ENCODE peak calls at places on chromosome X, in ten cellular contexts. One of them, this sample, is unnamed.
A peak's percentile ranks its signal among the peaks of the same experiment; 100 is the strongest.

GRCh38 chrX:15564981-15565579 is 35.7 kb downstream of the ACE2 start:
- DNase-seq in GM20000: peak; percentile 11
- DNase-seq in NCI-H774: peak; percentile 35
- DNase-seq in GM12892: no peak
- DNase-seq in stimulated activated naive B cell treated with anti-CD40 and anti-IgM and Interleukin-4, amounts not matched to agents 10 μg/mL and 1 μg/mL and 100 μg/mL, for 72 hours: peak; percentile 9
- DNase-seq in left cardiac atrium: peak; percentile 76
- DNase-seq in iPS-NIHi11: peak; percentile 15
- DNase-seq in left lung: peak; percentile 29
- DNase-seq in fibroblast of the aortic adventitia: peak; percentile 84
- DNase-seq in GM23248: peak; percentile 66
- DNase-seq in this sample: peak; percentile 47

GRCh38 chrX:69508610-69509009 is 4.5 kb downstream of the NALF2 start:
- DNase-seq in GM20000: no peak
- DNase-seq in NCI-H774: no peak
- DNase-seq in GM12892: no peak
- DNase-seq in stimulated activated naive B cell treated with anti-CD40 and anti-IgM and Interleukin-4, amounts not matched to agents 10 μg/mL and 1 μg/mL and 100 μg/mL, for 72 hours: no peak
- DNase-seq in left cardiac atrium: no peak
- DNase-seq in iPS-NIHi11: no peak
- DNase-seq in left lung: no peak
- DNase-seq in fibroblast of the aortic adventitia: no peak
- DNase-seq in GM23248: no peak
- DNase-seq in this sample: no peak

GRCh38 chrX:7083468-7084396 is 63.8 kb upstream of the STS start:
- DNase-seq in GM20000: peak; percentile 9
- DNase-seq in NCI-H774: no peak
- DNase-seq in GM12892: peak; percentile 23
- DNase-seq in stimulated activated naive B cell treated with anti-CD40 and anti-IgM and Interleukin-4, amounts not matched to agents 10 μg/mL and 1 μg/mL and 100 μg/mL, for 72 hours: peak; percentile 83
- DNase-seq in left cardiac atrium: no peak
- DNase-seq in iPS-NIHi11: no peak
- DNase-seq in left lung: no peak
- DNase-seq in fibroblast of the aortic adventitia: peak; percentile 86
- DNase-seq in GM23248: peak; percentile 84
- DNase-seq in this sample: peak; percentile 67

GRCh38 chrX:22365460-22365859 is 92.7 kb downstream of the CBLL2 start:
- DNase-seq in GM20000: no peak
- DNase-seq in NCI-H774: no peak
- DNase-seq in GM12892: no peak
- DNase-seq in stimulated activated naive B cell treated with anti-CD40 and anti-IgM and Interleukin-4, amounts not matched to agents 10 μg/mL and 1 μg/mL and 100 μg/mL, for 72 hours: no peak
- DNase-seq in left cardiac atrium: no peak
- DNase-seq in iPS-NIHi11: no peak
- DNase-seq in left lung: no peak
- DNase-seq in fibroblast of the aortic adventitia: peak; percentile 87
- DNase-seq in GM23248: peak; percentile 85
- DNase-seq in this sample: peak; percentile 75

GRCh38 chrX:14941301-14941700 is 68.1 kb downstream of the MOSPD2 start:
- DNase-seq in GM20000: no peak
- DNase-seq in NCI-H774: no peak
- DNase-seq in GM12892: no peak
- DNase-seq in stimulated activated naive B cell treated with anti-CD40 and anti-IgM and Interleukin-4, amounts not matched to agents 10 μg/mL and 1 μg/mL and 100 μg/mL, for 72 hours: no peak
- DNase-seq in left cardiac atrium: no peak
- DNase-seq in iPS-NIHi11: no peak
- DNase-seq in left lung: no peak
- DNase-seq in fibroblast of the aortic adventitia: no peak
- DNase-seq in GM23248: no peak
- DNase-seq in this sample: no peak

GRCh38 chrX:138519296-138519695 is 192.2 kb downstream of the FGF13 start:
- DNase-seq in GM20000: no peak
- DNase-seq in NCI-H774: peak; percentile 63
- DNase-seq in GM12892: no peak
- DNase-seq in stimulated activated naive B cell treated with anti-CD40 and anti-IgM and Interleukin-4, amounts not matched to agents 10 μg/mL and 1 μg/mL and 100 μg/mL, for 72 hours: no peak
- DNase-seq in left cardiac atrium: no peak
- DNase-seq in iPS-NIHi11: peak; percentile 5
- DNase-seq in left lung: no peak
- DNase-seq in fibroblast of the aortic adventitia: no peak
- DNase-seq in GM23248: peak; percentile 9
- DNase-seq in this sample: no peak

GRCh38 chrX:40415675-40416074 is 165.1 kb upstream of the ATP6AP2 start:
- DNase-seq in GM20000: no peak
- DNase-seq in NCI-H774: no peak
- DNase-seq in GM12892: no peak
- DNase-seq in stimulated activated naive B cell treated with anti-CD40 and anti-IgM and Interleukin-4, amounts not matched to agents 10 μg/mL and 1 μg/mL and 100 μg/mL, for 72 hours: no peak
- DNase-seq in left cardiac atrium: no peak
- DNase-seq in iPS-NIHi11: no peak
- DNase-seq in left lung: no peak
- DNase-seq in fibroblast of the aortic adventitia: no peak
- DNase-seq in GM23248: no peak
- DNase-seq in this sample: no peak

GRCh38 chrX:54484666-54485065 is 11.4 kb downstream of the FGD1 start:
- DNase-seq in GM20000: no peak
- DNase-seq in NCI-H774: no peak
- DNase-seq in GM12892: no peak
- DNase-seq in stimulated activated naive B cell treated with anti-CD40 and anti-IgM and Interleukin-4, amounts not matched to agents 10 μg/mL and 1 μg/mL and 100 μg/mL, for 72 hours: no peak
- DNase-seq in left cardiac atrium: no peak
- DNase-seq in iPS-NIHi11: no peak
- DNase-seq in left lung: no peak
- DNase-seq in fibroblast of the aortic adventitia: peak; percentile 47
- DNase-seq in GM23248: peak; percentile 41
- DNase-seq in this sample: no peak

GRCh38 chrX:44675364-44676024 is 132.8 kb upstream of the FUNDC1 start:
- DNase-seq in GM20000: no peak
- DNase-seq in NCI-H774: no peak
- DNase-seq in GM12892: no peak
- DNase-seq in stimulated activated naive B cell treated with anti-CD40 and anti-IgM and Interleukin-4, amounts not matched to agents 10 μg/mL and 1 μg/mL and 100 μg/mL, for 72 hours: no peak
- DNase-seq in left cardiac atrium: peak; percentile 47
- DNase-seq in iPS-NIHi11: no peak
- DNase-seq in left lung: no peak
- DNase-seq in fibroblast of the aortic adventitia: peak; percentile 91
- DNase-seq in GM23248: peak; percentile 91
- DNase-seq in this sample: peak; percentile 88

GRCh38 chrX:125757794-125758564 is 408.1 kb downstream of the DCAF12L2 start:
- DNase-seq in GM20000: no peak
- DNase-seq in NCI-H774: no peak
- DNase-seq in GM12892: no peak
- DNase-seq in stimulated activated naive B cell treated with anti-CD40 and anti-IgM and Interleukin-4, amounts not matched to agents 10 μg/mL and 1 μg/mL and 100 μg/mL, for 72 hours: no peak
- DNase-seq in left cardiac atrium: peak; percentile 26
- DNase-seq in iPS-NIHi11: no peak
- DNase-seq in left lung: no peak
- DNase-seq in fibroblast of the aortic adventitia: peak; percentile 2
- DNase-seq in GM23248: no peak
- DNase-seq in this sample: no peak

GRCh38 chrX:52271212-52271611 is 86.5 kb downstream of the MAGED4 start:
- DNase-seq in GM20000: no peak
- DNase-seq in NCI-H774: no peak
- DNase-seq in GM12892: no peak
- DNase-seq in stimulated activated naive B cell treated with anti-CD40 and anti-IgM and Interleukin-4, amounts not matched to agents 10 μg/mL and 1 μg/mL and 100 μg/mL, for 72 hours: no peak
- DNase-seq in left cardiac atrium: no peak
- DNase-seq in iPS-NIHi11: peak; percentile 15
- DNase-seq in left lung: no peak
- DNase-seq in fibroblast of the aortic adventitia: peak; percentile 1
- DNase-seq in GM23248: peak; percentile 19
- DNase-seq in this sample: no peak

GRCh38 chrX:138754861-138755260 is 43.3 kb upstream of the FGF13 start:
- DNase-seq in GM20000: no peak
- DNase-seq in NCI-H774: no peak
- DNase-seq in GM12892: no peak
- DNase-seq in stimulated activated naive B cell treated with anti-CD40 and anti-IgM and Interleukin-4, amounts not matched to agents 10 μg/mL and 1 μg/mL and 100 μg/mL, for 72 hours: no peak
- DNase-seq in left cardiac atrium: no peak
- DNase-seq in iPS-NIHi11: no peak
- DNase-seq in left lung: no peak
- DNase-seq in fibroblast of the aortic adventitia: no peak
- DNase-seq in GM23248: peak; percentile 55
- DNase-seq in this sample: no peak

GRCh38 chrX:101417981-101418841 is 10.2 kb downstream of the HNRNPH2 start:
- DNase-seq in GM20000: peak; percentile 26
- DNase-seq in NCI-H774: no peak
- DNase-seq in GM12892: peak; percentile 39
- DNase-seq in stimulated activated naive B cell treated with anti-CD40 and anti-IgM and Interleukin-4, amounts not matched to agents 10 μg/mL and 1 μg/mL and 100 μg/mL, for 72 hours: peak; percentile 22
- DNase-seq in left cardiac atrium: peak; percentile 80
- DNase-seq in iPS-NIHi11: peak; percentile 56
- DNase-seq in left lung: peak; percentile 93
- DNase-seq in fibroblast of the aortic adventitia: no peak
- DNase-seq in GM23248: peak; percentile 50
- DNase-seq in this sample: no peak

GRCh38 chrX:123698979-123699378 is 33.9 kb downstream of the THOC2 start:
- DNase-seq in GM20000: no peak
- DNase-seq in NCI-H774: no peak
- DNase-seq in GM12892: no peak
- DNase-seq in stimulated activated naive B cell treated with anti-CD40 and anti-IgM and Interleukin-4, amounts not matched to agents 10 μg/mL and 1 μg/mL and 100 μg/mL, for 72 hours: no peak
- DNase-seq in left cardiac atrium: no peak
- DNase-seq in iPS-NIHi11: no peak
- DNase-seq in left lung: no peak
- DNase-seq in fibroblast of the aortic adventitia: peak; percentile 32
- DNase-seq in GM23248: no peak
- DNase-seq in this sample: peak; percentile 2

GRCh38 chrX:150664290-150664689 is 28.9 kb upstream of the MTMR1 start:
- DNase-seq in GM20000: no peak
- DNase-seq in NCI-H774: peak; percentile 23
- DNase-seq in GM12892: no peak
- DNase-seq in stimulated activated naive B cell treated with anti-CD40 and anti-IgM and Interleukin-4, amounts not matched to agents 10 μg/mL and 1 μg/mL and 100 μg/mL, for 72 hours: no peak
- DNase-seq in left cardiac atrium: peak; percentile 58
- DNase-seq in iPS-NIHi11: peak; percentile 10
- DNase-seq in left lung: no peak
- DNase-seq in fibroblast of the aortic adventitia: peak; percentile 2
- DNase-seq in GM23248: no peak
- DNase-seq in this sample: no peak

GRCh38 chrX:146224442-146224841 is 406.8 kb downstream of the SLITRK2 start:
- DNase-seq in GM20000: no peak
- DNase-seq in NCI-H774: peak; percentile 6
- DNase-seq in GM12892: no peak
- DNase-seq in stimulated activated naive B cell treated with anti-CD40 and anti-IgM and Interleukin-4, amounts not matched to agents 10 μg/mL and 1 μg/mL and 100 μg/mL, for 72 hours: no peak
- DNase-seq in left cardiac atrium: no peak
- DNase-seq in iPS-NIHi11: peak; percentile 11
- DNase-seq in left lung: no peak
- DNase-seq in fibroblast of the aortic adventitia: no peak
- DNase-seq in GM23248: no peak
- DNase-seq in this sample: no peak

GRCh38 chrX:44651347-44651746 is 108.7 kb upstream of the FUNDC1 start:
- DNase-seq in GM20000: no peak
- DNase-seq in NCI-H774: no peak
- DNase-seq in GM12892: no peak
- DNase-seq in stimulated activated naive B cell treated with anti-CD40 and anti-IgM and Interleukin-4, amounts not matched to agents 10 μg/mL and 1 μg/mL and 100 μg/mL, for 72 hours: no peak
- DNase-seq in left cardiac atrium: no peak
- DNase-seq in iPS-NIHi11: peak; percentile 67
- DNase-seq in left lung: no peak
- DNase-seq in fibroblast of the aortic adventitia: no peak
- DNase-seq in GM23248: no peak
- DNase-seq in this sample: no peak

GRCh38 chrX:31832263-31832662 is 760.4 kb upstream of the FTHL17 start:
- DNase-seq in GM20000: no peak
- DNase-seq in NCI-H774: no peak
- DNase-seq in GM12892: no peak
- DNase-seq in stimulated activated naive B cell treated with anti-CD40 and anti-IgM and Interleukin-4, amounts not matched to agents 10 μg/mL and 1 μg/mL and 100 μg/mL, for 72 hours: no peak
- DNase-seq in left cardiac atrium: no peak
- DNase-seq in iPS-NIHi11: no peak
- DNase-seq in left lung: no peak
- DNase-seq in fibroblast of the aortic adventitia: no peak
- DNase-seq in GM23248: no peak
- DNase-seq in this sample: no peak

GRCh38 chrX:101639583-101639982 is 20.1 kb downstream of the ARMCX2 start:
- DNase-seq in GM20000: no peak
- DNase-seq in NCI-H774: no peak
- DNase-seq in GM12892: no peak
- DNase-seq in stimulated activated naive B cell treated with anti-CD40 and anti-IgM and Interleukin-4, amounts not matched to agents 10 μg/mL and 1 μg/mL and 100 μg/mL, for 72 hours: no peak
- DNase-seq in left cardiac atrium: no peak
- DNase-seq in iPS-NIHi11: no peak
- DNase-seq in left lung: no peak
- DNase-seq in fibroblast of the aortic adventitia: no peak
- DNase-seq in GM23248: no peak
- DNase-seq in this sample: no peak

GRCh38 chrX:134743121-134743520 is 84.8 kb upstream of the PLAC1 start:
- DNase-seq in GM20000: no peak
- DNase-seq in NCI-H774: no peak
- DNase-seq in GM12892: no peak
- DNase-seq in stimulated activated naive B cell treated with anti-CD40 and anti-IgM and Interleukin-4, amounts not matched to agents 10 μg/mL and 1 μg/mL and 100 μg/mL, for 72 hours: no peak
- DNase-seq in left cardiac atrium: no peak
- DNase-seq in iPS-NIHi11: no peak
- DNase-seq in left lung: no peak
- DNase-seq in fibroblast of the aortic adventitia: peak; percentile 66
- DNase-seq in GM23248: peak; percentile 37
- DNase-seq in this sample: peak; percentile 63

GRCh38 chrX:108537005-108537404 is 97.4 kb downstream of the COL4A5 start:
- DNase-seq in GM20000: peak; percentile 5
- DNase-seq in NCI-H774: no peak
- DNase-seq in GM12892: no peak
- DNase-seq in stimulated activated naive B cell treated with anti-CD40 and anti-IgM and Interleukin-4, amounts not matched to agents 10 μg/mL and 1 μg/mL and 100 μg/mL, for 72 hours: no peak
- DNase-seq in left cardiac atrium: no peak
- DNase-seq in iPS-NIHi11: peak; percentile 21
- DNase-seq in left lung: no peak
- DNase-seq in fibroblast of the aortic adventitia: peak; percentile 61
- DNase-seq in GM23248: peak; percentile 54
- DNase-seq in this sample: peak; percentile 4

GRCh38 chrX:38409289-38409688 is 56.9 kb downstream of the OTC start:
- DNase-seq in GM20000: no peak
- DNase-seq in NCI-H774: no peak
- DNase-seq in GM12892: no peak
- DNase-seq in stimulated activated naive B cell treated with anti-CD40 and anti-IgM and Interleukin-4, amounts not matched to agents 10 μg/mL and 1 μg/mL and 100 μg/mL, for 72 hours: no peak
- DNase-seq in left cardiac atrium: no peak
- DNase-seq in iPS-NIHi11: no peak
- DNase-seq in left lung: no peak
- DNase-seq in fibroblast of the aortic adventitia: no peak
- DNase-seq in GM23248: no peak
- DNase-seq in this sample: no peak

GRCh38 chrX:39253551-39253950 is 452.3 kb downstream of the MID1IP1 start:
- DNase-seq in GM20000: no peak
- DNase-seq in NCI-H774: no peak
- DNase-seq in GM12892: no peak
- DNase-seq in stimulated activated naive B cell treated with anti-CD40 and anti-IgM and Interleukin-4, amounts not matched to agents 10 μg/mL and 1 μg/mL and 100 μg/mL, for 72 hours: no peak
- DNase-seq in left cardiac atrium: no peak
- DNase-seq in iPS-NIHi11: no peak
- DNase-seq in left lung: no peak
- DNase-seq in fibroblast of the aortic adventitia: no peak
- DNase-seq in GM23248: peak; percentile 52
- DNase-seq in this sample: no peak

GRCh38 chrX:138858438-138858837 is 146.9 kb upstream of the FGF13 start:
- DNase-seq in GM20000: no peak
- DNase-seq in NCI-H774: no peak
- DNase-seq in GM12892: no peak
- DNase-seq in stimulated activated naive B cell treated with anti-CD40 and anti-IgM and Interleukin-4, amounts not matched to agents 10 μg/mL and 1 μg/mL and 100 μg/mL, for 72 hours: no peak
- DNase-seq in left cardiac atrium: no peak
- DNase-seq in iPS-NIHi11: no peak
- DNase-seq in left lung: no peak
- DNase-seq in fibroblast of the aortic adventitia: peak; percentile 83
- DNase-seq in GM23248: peak; percentile 89
- DNase-seq in this sample: peak; percentile 19

GRCh38 chrX:33195698-33196097 is 15.7 kb downstream of the DMD start:
- DNase-seq in GM20000: no peak
- DNase-seq in NCI-H774: no peak
- DNase-seq in GM12892: no peak
- DNase-seq in stimulated activated naive B cell treated with anti-CD40 and anti-IgM and Interleukin-4, amounts not matched to agents 10 μg/mL and 1 μg/mL and 100 μg/mL, for 72 hours: no peak
- DNase-seq in left cardiac atrium: no peak
- DNase-seq in iPS-NIHi11: no peak
- DNase-seq in left lung: no peak
- DNase-seq in fibroblast of the aortic adventitia: no peak
- DNase-seq in GM23248: no peak
- DNase-seq in this sample: no peak

GRCh38 chrX:39242187-39242586 is 440.9 kb downstream of the MID1IP1 start:
- DNase-seq in GM20000: peak; percentile 23
- DNase-seq in NCI-H774: no peak
- DNase-seq in GM12892: no peak
- DNase-seq in stimulated activated naive B cell treated with anti-CD40 and anti-IgM and Interleukin-4, amounts not matched to agents 10 μg/mL and 1 μg/mL and 100 μg/mL, for 72 hours: no peak
- DNase-seq in left cardiac atrium: no peak
- DNase-seq in iPS-NIHi11: peak; percentile 31
- DNase-seq in left lung: no peak
- DNase-seq in fibroblast of the aortic adventitia: peak; percentile 7
- DNase-seq in GM23248: peak; percentile 21
- DNase-seq in this sample: no peak

GRCh38 chrX:51336584-51336983 is 4.0 kb downstream of the NUDT10 start:
- DNase-seq in GM20000: peak; percentile 37
- DNase-seq in NCI-H774: no peak
- DNase-seq in GM12892: peak; percentile 16
- DNase-seq in stimulated activated naive B cell treated with anti-CD40 and anti-IgM and Interleukin-4, amounts not matched to agents 10 μg/mL and 1 μg/mL and 100 μg/mL, for 72 hours: peak; percentile 11
- DNase-seq in left cardiac atrium: no peak
- DNase-seq in iPS-NIHi11: peak; percentile 19
- DNase-seq in left lung: no peak
- DNase-seq in fibroblast of the aortic adventitia: peak; percentile 45
- DNase-seq in GM23248: peak; percentile 62
- DNase-seq in this sample: peak; percentile 16

GRCh38 chrX:153968754-153969124 is 2.9 kb downstream of the HCFC1 start:
- DNase-seq in GM20000: no peak
- DNase-seq in NCI-H774: no peak
- DNase-seq in GM12892: no peak
- DNase-seq in stimulated activated naive B cell treated with anti-CD40 and anti-IgM and Interleukin-4, amounts not matched to agents 10 μg/mL and 1 μg/mL and 100 μg/mL, for 72 hours: no peak
- DNase-seq in left cardiac atrium: no peak
- DNase-seq in iPS-NIHi11: no peak
- DNase-seq in left lung: no peak
- DNase-seq in fibroblast of the aortic adventitia: no peak
- DNase-seq in GM23248: peak; percentile 53
- DNase-seq in this sample: no peak